ENCODE peak calls at places on chromosomes 12 and 14, in ten cellular contexts. O is thyroid gland; F is hepatocyte; N is nephron progenitor cell; Y is choroid plexus epithelial cell; L is cardiac fibroblast; G is CD4-positive, alpha-beta T cell; P is left ventricle myocardium inferior; M is spleen; Q is A549. Z is an unnamed sample.

GRCh38 chr14:102964152-102964730 is 41.8 kb downstream of the AMN start:
- DNase-seq in Q (no peak), F (no peak), Y (no peak), O (no peak), P (no peak), N (no peak), G (no peak), L (no peak), M (peak; percentile 61), Z (no peak)

GRCh38 chr14:63770187-63770807 is 42.4 kb upstream of the SGPP1 start:
- DNase-seq in O (peak; percentile 67), P (no peak), F (peak; percentile 63), Y (peak; percentile 81), M (no peak), G (peak; percentile 22), Q (peak; percentile 61), N (peak; percentile 15), L (peak; percentile 78), Z (peak; percentile 19)

GRCh38 chr14:76769636-76770292 is 8.5 kb downstream of the VASH1 start:
- DNase-seq in Q (no peak), O (no peak), M (peak; percentile 68), Y (no peak), G (no peak), L (no peak), N (no peak), F (no peak), P (no peak), Z (no peak)

GRCh38 chr12:63844391-63845341 is at the start of gene SRGAP1:
- DNase-seq in Y (peak; percentile 86), M (peak; percentile 87), Q (peak; percentile 69), L (peak; percentile 84), F (peak; percentile 79), O (peak; percentile 82), N (peak; percentile 73), P (peak; percentile 75), G (no peak), Z (peak; percentile 48)

GRCh38 chr12:24851816-24852337 is 97.0 kb downstream of the BCAT1 start:
- DNase-seq in M (no peak), F (no peak), N (no peak), O (no peak), Q (no peak), P (no peak), L (no peak), Y (no peak), G (no peak), Z (no peak)

GRCh38 chr12:8781326-8781725 is 41.1 kb upstream of the A2ML1 start:
- DNase-seq in Y (no peak), Q (no peak), M (no peak), L (no peak), G (no peak), N (no peak), O (peak; percentile 14), P (no peak), F (no peak), Z (no peak)

GRCh38 chr14:54562334-54562733 is 4.6 kb upstream of the SAMD4A start:
- DNase-seq in M (no peak), F (no peak), P (no peak), L (peak; percentile 36), Q (no peak), N (no peak), O (no peak), Y (no peak), G (no peak), Z (no peak)

GRCh38 chr12:12561305-12562015 is 1.2 kb downstream of the DUSP16 start:
- DNase-seq in Y (peak; percentile 56), F (no peak), M (peak; percentile 92), O (peak; percentile 70), Q (peak; percentile 64), N (peak; percentile 68), P (peak; percentile 70), L (peak; percentile 63), G (peak; percentile 52), Z (peak; percentile 50)

GRCh38 chr12:117622087-117622486 is 260.7 kb upstream of the NOS1 start:
- DNase-seq in O (no peak), M (no peak), Q (no peak), P (no peak), G (no peak), Y (no peak), F (no peak), N (no peak), L (no peak), Z (no peak)

GRCh38 chr12:9041321-9041720 is 52.0 kb downstream of the KLRG1 start:
- DNase-seq in O (no peak), G (no peak), N (no peak), P (no peak), Q (no peak), L (peak; percentile 26), F (no peak), Y (peak; percentile 42), M (no peak), Z (no peak)

GRCh38 chr14:35044939-35045797 is 904 bp upstream of the FAM177A1 start:
- DNase-seq in G (no peak), P (no peak), O (no peak), M (no peak), Y (peak; percentile 85), L (peak; percentile 67), N (no peak), Q (no peak), F (peak; percentile 49), Z (no peak)

GRCh38 chr12:41437578-41437977 is 249.5 kb downstream of the PDZRN4 start:
- DNase-seq in Q (no peak), O (no peak), Y (no peak), P (no peak), L (no peak), F (no peak), M (no peak), N (no peak), G (no peak), Z (no peak)

DNA sequence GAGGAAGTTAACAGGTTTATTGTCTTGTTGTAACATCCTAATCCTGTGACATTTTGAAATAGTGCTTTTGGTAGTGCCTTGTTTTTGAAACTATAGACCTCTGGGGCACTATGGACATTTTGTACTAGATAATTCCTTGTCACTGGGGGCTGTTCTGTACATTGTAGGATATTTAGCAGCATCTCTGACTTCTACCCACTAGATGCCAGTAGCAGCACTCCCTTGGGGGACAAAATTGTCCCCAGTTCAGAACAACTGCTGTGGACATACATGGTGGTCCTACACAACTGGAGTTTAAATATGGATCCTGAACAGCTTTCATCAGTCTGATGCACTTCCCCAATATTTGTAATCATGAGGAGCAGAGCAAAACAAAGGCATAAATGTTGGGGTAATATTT is 264.7 kb downstream of the RAD51B start:
- DNase-seq in Y (peak; percentile 68), Q (peak; percentile 62), L (peak; percentile 43), O (no peak), P (no peak), N (no peak), M (no peak), F (no peak), G (no peak), Z (no peak)
- TF ChIP-seq CTCF in Y (peak; percentile 55), Q (peak; percentile 34), L (no peak), O (no peak), P (peak; percentile 15), N (peak; percentile 21), M (no peak), F (peak; percentile 37), G (no peak), Z (peak; percentile 34)

DNA sequence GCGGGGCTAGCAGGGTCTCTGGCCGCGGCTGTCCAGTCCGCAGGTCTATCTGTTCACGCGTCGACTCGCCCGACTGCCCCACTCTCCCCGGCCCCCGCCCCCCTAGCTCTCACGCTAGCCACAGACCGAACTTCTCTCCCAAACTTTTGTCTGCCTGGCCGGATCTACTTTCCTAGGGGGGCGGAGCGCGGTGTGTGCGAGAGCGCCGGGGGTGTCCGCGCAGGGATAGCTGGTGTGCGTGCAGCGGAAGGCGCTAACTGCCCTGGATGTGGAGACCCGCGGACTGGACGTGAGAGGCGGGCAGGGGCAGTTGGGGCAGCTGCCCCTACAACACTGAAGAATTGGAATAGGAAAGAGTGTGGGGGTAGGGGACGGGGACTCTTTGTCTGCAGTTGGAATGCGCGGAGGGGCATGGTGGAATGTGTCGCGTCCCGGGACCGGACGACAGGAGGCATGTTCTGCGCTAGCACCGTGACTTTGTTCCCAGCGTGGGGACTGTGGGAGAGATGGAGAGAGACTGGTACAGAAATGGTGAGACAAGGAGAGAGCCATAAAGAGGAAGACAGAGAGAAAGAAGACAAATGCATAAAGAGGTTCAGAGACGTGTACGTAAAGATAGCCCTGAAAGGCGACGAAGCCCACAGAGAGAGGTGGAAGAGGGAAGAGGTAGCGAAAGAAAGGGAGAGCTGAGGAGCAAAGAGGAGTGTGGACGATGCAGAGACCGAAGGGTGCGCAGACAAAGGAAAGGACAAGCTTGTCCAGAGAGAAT is at the start of gene AJUBA:
- DNase-seq in Y (peak; percentile 91), N (peak; percentile 90), F (peak; percentile 93), M (peak; percentile 93), P (peak; percentile 93), G (peak; percentile 70), Q (peak; percentile 95), O (peak; percentile 95), L (peak; percentile 92), Z (peak; percentile 82)
- TF ChIP-seq CTCF in Y (no peak), N (no peak), F (no peak), M (no peak), P (no peak), G (no peak), Q (no peak), O (no peak), L (no peak), Z (no peak)

GRCh38 chr14:70972107-70972976 is 65.1 kb downstream of the PCNX1 start:
- DNase-seq in L (peak; percentile 94), G (peak; percentile 68), Q (peak; percentile 86), M (peak; percentile 87), Y (peak; percentile 95), P (peak; percentile 74), F (peak; percentile 91), N (peak; percentile 85), O (peak; percentile 91), Z (peak; percentile 88)
- TF ChIP-seq CTCF in L (peak; percentile 85), G (peak; percentile 87), Q (peak; percentile 95), M (peak; percentile 83), Y (peak; percentile 89), P (peak; percentile 95), F (peak; percentile 93), N (peak; percentile 97), O (peak; percentile 89), Z (peak; percentile 95)

GRCh38 chr12:15632708-15633107 is 156.5 kb downstream of the EPS8 start:
- DNase-seq in N (no peak), Q (no peak), F (no peak), G (no peak), P (no peak), L (peak; percentile 55), O (no peak), M (no peak), Y (peak; percentile 49), Z (no peak)

GRCh38 chr12:15629108-15629507 is 160.1 kb downstream of the EPS8 start:
- DNase-seq in Q (peak; percentile 97), P (peak; percentile 36), O (peak; percentile 61), G (no peak), Y (peak; percentile 100), N (no peak), L (peak; percentile 99), F (peak; percentile 74), M (no peak), Z (peak; percentile 41)

GRCh38 chr12:15631007-15631715 is 158.0 kb downstream of the EPS8 start:
- DNase-seq in G (no peak), P (no peak), L (no peak), Y (no peak), M (no peak), F (no peak), N (no peak), O (no peak), Q (no peak), Z (no peak)

GRCh38 chr12:15627995-15628945 is 160.9 kb downstream of the EPS8 start:
- DNase-seq in Q (peak; percentile 30), M (no peak), G (no peak), P (no peak), F (peak; percentile 13), N (no peak), L (peak; percentile 70), Y (peak; percentile 73), O (peak; percentile 9), Z (no peak)

GRCh38 chr12:15629761-15630160 is 159.4 kb downstream of the EPS8 start:
- DNase-seq in M (no peak), O (no peak), L (peak; percentile 73), Y (peak; percentile 66), P (no peak), N (no peak), F (no peak), Q (peak; percentile 32), G (no peak), Z (no peak)
- TF ChIP-seq CTCF in M (no peak), O (no peak), L (no peak), Y (no peak), P (no peak), N (no peak), F (no peak), Q (no peak), G (no peak), Z (no peak)

Z was measured in neural crest cell.